ENCODE peak calls at places on chromosomes 3 and 15, in eight cellular contexts. V, T, J, B, X, E, M and K are unnamed samples.

GRCh38 chr3:110624571-110624970 is 447.0 kb upstream of the NECTIN3 start:
- DNase-seq in V (peak), T (peak), J (no peak), B (no peak), X (no peak), E (no peak), M (peak), K (no peak)

GRCh38 chr3:2420919-2421318 is 322.3 kb downstream of the CNTN4 start:
- DNase-seq in V (no peak), T (no peak), J (no peak), B (peak), X (no peak), E (no peak), M (no peak), K (no peak)

GRCh38 chr3:13233487-13234154 is 160.4 kb upstream of the IQSEC1 start:
- DNase-seq in V (no peak), T (no peak), J (no peak), B (no peak), X (no peak), E (no peak), M (no peak), K (no peak)

GRCh38 chr3:43286886-43287301 is 554 bp downstream of the SNRK start:
- DNase-seq in V (peak), T (no peak), J (no peak), B (no peak), X (no peak), E (no peak), M (no peak), K (peak)

GRCh38 chr3:170811515-170811914 is 58.5 kb downstream of the RPL22L1 start:
- DNase-seq in V (peak), T (peak), J (peak), B (no peak), X (no peak), E (no peak), M (no peak), K (peak)

GRCh38 chr3:27253831-27254230 is 115.4 kb downstream of the NEK10 start:
- DNase-seq in V (peak), T (peak), J (peak), B (peak), X (peak), E (peak), M (peak), K (peak)

GRCh38 chr15:90001062-90001682 is at the start of gene ZNF710:
- DNase-seq in V (peak), T (peak), J (peak), B (no peak), X (no peak), E (peak), M (peak), K (peak)

GRCh38 chr3:78268716-78269668 is 1229.1 kb downstream of the ROBO2 start:
- DNase-seq in V (peak), T (no peak), J (no peak), B (no peak), X (no peak), E (no peak), M (no peak), K (no peak)

GRCh38 chr3:65126527-65127440 is 439.0 kb upstream of the ADAMTS9 start:
- DNase-seq in V (peak), T (peak), J (peak), B (no peak), X (no peak), E (no peak), M (no peak), K (peak)

GRCh38 chr3:12286927-12287726 is 1.7 kb upstream of the PPARG start:
- DNase-seq in V (no peak), T (peak), J (no peak), B (no peak), X (no peak), E (peak), M (peak), K (no peak)

GRCh38 chr15:47427463-47427862 is 289.8 kb upstream of the SEMA6D start:
- DNase-seq in V (no peak), T (peak), J (no peak), B (no peak), X (no peak), E (no peak), M (no peak), K (no peak)

GRCh38 chr3:181712190-181712504 is 422 bp downstream of the SOX2 start:
- DNase-seq in V (no peak), T (no peak), J (peak), B (no peak), X (no peak), E (no peak), M (no peak), K (no peak)

GRCh38 chr3:102078864-102079808 is 229.8 kb downstream of the NFKBIZ start:
- DNase-seq in V (no peak), T (no peak), J (no peak), B (peak), X (no peak), E (no peak), M (no peak), K (peak)

GRCh38 chr15:100889359-100890058 is 9.9 kb downstream of the ALDH1A3 start:
- DNase-seq in V (peak), T (peak), J (peak), B (peak), X (peak), E (no peak), M (peak), K (no peak)

GRCh38 chr15:43920815-43921214 is 94.0 kb downstream of the WDR76 start:
- DNase-seq in V (no peak), T (peak), J (peak), B (no peak), X (no peak), E (no peak), M (no peak), K (no peak)

GRCh38 chr3:147419062-147419701 is 10.0 kb downstream of the ZIC1 start:
- DNase-seq in V (no peak), T (peak), J (peak), B (no peak), X (no peak), E (peak), M (peak), K (no peak)

GRCh38 chr3:143286392-143287010 is 166.9 kb downstream of the CHST2 start:
- DNase-seq in V (no peak), T (no peak), J (no peak), B (no peak), X (no peak), E (no peak), M (no peak), K (no peak)

GRCh38 chr3:18586076-18586475 is 160.9 kb upstream of the SATB1 start:
- DNase-seq in V (peak), T (no peak), J (no peak), B (no peak), X (no peak), E (no peak), M (no peak), K (peak)

GRCh38 chr15:87268675-87269074 is 987.9 kb downstream of the NTRK3 start:
- DNase-seq in V (no peak), T (peak), J (peak), B (no peak), X (no peak), E (no peak), M (no peak), K (no peak)

GRCh38 chr3:177596248-177596821 is 399.1 kb upstream of the TBL1XR1 start:
- DNase-seq in V (peak), T (no peak), J (peak), B (no peak), X (no peak), E (no peak), M (peak), K (peak)

GRCh38 chr3:155102329-155102728 is 22.2 kb downstream of the MME start:
- DNase-seq in V (peak), T (no peak), J (peak), B (no peak), X (no peak), E (no peak), M (no peak), K (no peak)

GRCh38 chr15:51318382-51319150 is 19.8 kb downstream of the CYP19A1 start:
- DNase-seq in V (no peak), T (peak), J (peak), B (no peak), X (no peak), E (no peak), M (no peak), K (no peak)

GRCh38 chr3:183824761-183825379 is 507 bp downstream of the MAP6D1 start:
- DNase-seq in V (no peak), T (no peak), J (no peak), B (no peak), X (no peak), E (no peak), M (peak), K (no peak)

GRCh38 chr3:72523409-72524172 is 324.7 kb downstream of the SHQ1 start:
- DNase-seq in V (peak), T (no peak), J (no peak), B (peak), X (no peak), E (no peak), M (no peak), K (no peak)

GRCh38 chr15:43913941-43914340 is 87.1 kb downstream of the WDR76 start:
- DNase-seq in V (no peak), T (no peak), J (peak), B (no peak), X (no peak), E (no peak), M (no peak), K (no peak)

GRCh38 chr3:15703346-15703745 is 94.4 kb downstream of the ANKRD28 start:
- DNase-seq in V (no peak), T (no peak), J (no peak), B (no peak), X (no peak), E (no peak), M (no peak), K (no peak)

GRCh38 chr15:88636654-88637053 is 2.2 kb upstream of the ISG20 start:
- DNase-seq in V (peak), T (peak), J (no peak), B (no peak), X (no peak), E (no peak), M (no peak), K (peak)

GRCh38 chr3:51355891-51356578 is 29.1 kb upstream of the MANF start:
- DNase-seq in V (peak), T (no peak), J (no peak), B (no peak), X (no peak), E (no peak), M (no peak), K (no peak)

GRCh38 chr15:70072479-70072878 is 25.2 kb downstream of the TLE3 start:
- DNase-seq in V (no peak), T (no peak), J (no peak), B (no peak), X (no peak), E (no peak), M (no peak), K (no peak)

GRCh38 chr3:187955076-187955952 is 198.6 kb upstream of the LPP start:
- DNase-seq in V (peak), T (peak), J (peak), B (no peak), X (no peak), E (no peak), M (no peak), K (peak)

GRCh38 chr15:79943820-79944219 is 27.2 kb downstream of the BCL2A1 start:
- DNase-seq in V (peak), T (peak), J (no peak), B (no peak), X (no peak), E (no peak), M (no peak), K (peak)

GRCh38 chr3:66362541-66362941 is 138.3 kb downstream of the LRIG1 start:
- DNase-seq in V (no peak), T (peak), J (peak), B (no peak), X (no peak), E (no peak), M (no peak), K (no peak)

GRCh38 chr15:89502867-89503595 is 6.6 kb upstream of the RHCG start:
- DNase-seq in V (peak), T (no peak), J (no peak), B (no peak), X (no peak), E (no peak), M (no peak), K (peak)

GRCh38 chr3:175127075-175127662 is 268.0 kb downstream of the NAALADL2 start:
- DNase-seq in V (no peak), T (no peak), J (no peak), B (no peak), X (no peak), E (no peak), M (no peak), K (no peak)

GRCh38 chr3:156187146-156187769 is 66.9 kb downstream of the KCNAB1 start:
- DNase-seq in V (peak), T (peak), J (peak), B (no peak), X (no peak), E (no peak), M (no peak), K (no peak)

GRCh38 chr3:129424185-129424841 is 4.1 kb downstream of the EFCAB12 start:
- DNase-seq in V (peak), T (peak), J (no peak), B (no peak), X (no peak), E (no peak), M (peak), K (no peak)
- TF ChIP-seq CTCF in V (no peak), T (no peak), J (no peak), B (no peak), X (no peak), E (no peak), M (no peak), K (no peak)

DNA sequence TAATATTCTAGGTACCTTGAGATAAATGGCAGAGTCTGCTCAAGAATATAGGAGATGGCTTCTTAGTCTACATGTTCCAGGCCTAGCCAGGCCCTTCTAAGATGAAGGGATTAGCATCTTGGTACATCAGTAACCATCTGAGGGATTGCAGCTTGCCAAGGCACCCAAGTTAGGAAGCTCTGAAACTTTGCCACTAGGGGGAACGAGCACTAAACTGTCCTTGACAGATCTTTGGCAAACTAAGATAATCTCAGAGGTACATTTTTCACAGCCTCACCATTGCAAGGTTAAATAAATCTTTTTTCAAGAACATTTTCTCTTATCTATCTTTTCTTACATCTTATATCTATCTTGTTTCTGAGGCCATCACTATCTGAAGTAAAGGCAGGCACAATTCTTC is 351.2 kb downstream of the RAP2B start:
- DNase-seq in V (peak), T (peak), J (no peak), B (no peak), X (no peak), E (no peak), M (no peak), K (peak)
- TF ChIP-seq CTCF in V (peak), T (peak), J (no peak), B (no peak), X (no peak), E (no peak), M (no peak), K (no peak)

DNA sequence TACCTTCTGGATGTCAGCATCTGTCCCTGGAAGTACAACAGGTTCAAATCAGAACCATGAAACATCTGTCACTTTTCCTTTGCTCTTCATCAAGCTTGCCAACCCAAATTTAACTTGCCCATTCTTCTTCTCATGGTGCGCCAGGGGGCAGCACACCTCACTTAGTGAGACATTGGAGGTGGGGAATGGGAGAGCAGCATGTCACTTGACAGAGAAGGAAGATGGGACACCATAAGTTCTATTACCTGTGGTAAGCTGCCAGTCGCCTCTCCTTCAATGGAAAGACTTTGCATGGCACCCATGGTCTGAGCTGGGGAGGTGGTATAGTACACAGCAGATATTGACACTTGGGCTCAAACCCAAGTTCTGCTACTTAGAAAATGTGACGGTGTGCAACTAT is 2.9 kb downstream of the SCN5A start:
- DNase-seq in V (peak), T (peak), J (peak), B (no peak), X (no peak), E (no peak), M (no peak), K (peak)
- TF ChIP-seq CTCF in V (peak), T (peak), J (peak), B (no peak), X (no peak), E (no peak), M (peak), K (peak)

GRCh38 chr15:48609486-48609885 is 36.0 kb downstream of the FBN1 start:
- DNase-seq in V (no peak), T (no peak), J (no peak), B (no peak), X (no peak), E (no peak), M (no peak), K (no peak)
- TF ChIP-seq CTCF in V (no peak), T (no peak), J (no peak), B (no peak), X (no peak), E (no peak), M (no peak), K (no peak)

GRCh38 chr3:39146083-39146501 is 7.3 kb downstream of the CSRNP1 start:
- DNase-seq in V (no peak), T (peak), J (no peak), B (no peak), X (no peak), E (no peak), M (no peak), K (no peak)
- TF ChIP-seq CTCF in V (no peak), T (peak), J (no peak), B (no peak), X (no peak), E (no peak), M (no peak), K (no peak)

DNA sequence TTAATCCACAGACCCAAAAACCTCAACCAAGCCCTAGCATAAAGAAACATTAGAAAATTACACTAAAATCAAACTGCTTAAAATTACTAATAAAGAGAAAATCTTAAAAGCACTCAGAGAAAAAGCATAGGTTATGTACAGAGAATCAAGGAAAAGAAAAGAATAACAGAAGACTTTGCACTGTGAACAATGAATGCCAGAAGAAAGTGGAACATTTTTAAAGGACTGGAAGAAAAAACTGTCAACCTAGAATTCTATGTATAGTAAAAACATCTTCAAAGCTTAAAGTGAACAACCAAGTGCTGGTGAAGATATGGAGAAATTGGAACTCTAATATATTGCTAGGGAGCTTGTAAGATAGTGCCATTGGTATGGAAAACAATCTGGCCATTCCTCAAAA is 82.7 kb upstream of the SLC6A11 start:
- DNase-seq in V (no peak), T (no peak), J (no peak), B (no peak), X (no peak), E (no peak), M (no peak), K (no peak)
- TF ChIP-seq CTCF in V (no peak), T (no peak), J (no peak), B (no peak), X (no peak), E (no peak), M (no peak), K (no peak)